ENCODE peak calls at places on chromosome 1, in nine cellular contexts. D is tibial artery, K is Peyer's patch, L is adrenal gland, T is left ventricle myocardium inferior, B is colonic mucosa, P is NT2/D1, A is heart right ventricle, V is A549. X is an unnamed sample. For H3K4me1, the result is how much of the 10 kb centered on the place peaks cover.

GRCh38 chr1:246724001-246724724 is at the start of gene SCCPDH:
- DNase-seq in D (peak), K (peak), L (peak), T (peak), B (peak), P (peak), A (peak), V (peak), X (peak)

GRCh38 chr1:242129103-242129502 is 130.2 kb upstream of the MAP1LC3C start:
- DNase-seq in D (no peak), K (no peak), L (no peak), T (no peak), B (no peak), P (peak), A (no peak), V (peak), X (no peak)

GRCh38 chr1:228721407-228721806 is 13.9 kb upstream of the RHOU start:
- DNase-seq in D (no peak), K (no peak), L (no peak), T (no peak), B (no peak), P (no peak), A (no peak), V (no peak), X (peak)

GRCh38 chr1:113388621-113389355 is 1.5 kb upstream of the MAGI3 start:
- DNase-seq in D (no peak), K (no peak), L (peak), T (no peak), B (peak), P (no peak), A (peak), V (peak), X (peak)

GRCh38 chr1:228825840-228826484 is 90.7 kb downstream of the RHOU start:
- DNase-seq in D (no peak), K (no peak), L (no peak), T (no peak), B (no peak), P (no peak), A (no peak), V (no peak), X (no peak)

GRCh38 chr1:51303751-51304196 is 26.6 kb downstream of the TTC39A start:
- DNase-seq in D (no peak), K (no peak), L (no peak), T (no peak), B (no peak), P (no peak), A (no peak), V (no peak), X (no peak)

GRCh38 chr1:6686294-6686693 is 15.3 kb downstream of the DNAJC11 start:
- DNase-seq in D (no peak), K (no peak), L (no peak), T (no peak), B (no peak), P (no peak), A (peak), V (no peak), X (no peak)

GRCh38 chr1:209655832-209656231 is 3.6 kb upstream of the LAMB3 start:
- DNase-seq in D (no peak), K (no peak), L (no peak), T (no peak), B (peak), P (no peak), A (no peak), V (no peak), X (peak)

GRCh38 chr1:3611170-3612019 is at the start of gene MEGF6:
- DNase-seq in D (no peak), K (peak), L (peak), T (peak), B (peak), P (peak), A (peak), V (peak), X (peak)

GRCh38 chr1:206687915-206688442 is 3.3 kb downstream of the MAPKAPK2 start:
- DNase-seq in D (no peak), K (no peak), L (no peak), T (no peak), B (no peak), P (peak), A (no peak), V (no peak), X (no peak)

GRCh38 chr1:159929155-159930051 is 4.1 kb upstream of the TAGLN2 start:
- DNase-seq in D (no peak), K (no peak), L (peak), T (no peak), B (no peak), P (no peak), A (no peak), V (no peak), X (no peak)

GRCh38 chr1:160662888-160663287 is 16.0 kb upstream of the SLAMF1 start:
- DNase-seq in D (no peak), K (no peak), L (no peak), T (no peak), B (no peak), P (no peak), A (no peak), V (no peak), X (no peak)

GRCh38 chr1:16721871-16722641 is 18.3 kb upstream of the RNU1-4 start:
- DNase-seq in D (no peak), K (no peak), L (no peak), T (no peak), B (no peak), P (no peak), A (no peak), V (no peak), X (no peak)

GRCh38 chr1:227759345-227760300 is 24.4 kb downstream of the SNAP47 start:
- DNase-seq in D (no peak), K (no peak), L (no peak), T (peak), B (no peak), P (no peak), A (peak), V (no peak), X (no peak)

GRCh38 chr1:14168663-14169062 is 429.8 kb upstream of the KAZN start:
- DNase-seq in D (no peak), K (no peak), L (no peak), T (no peak), B (no peak), P (no peak), A (no peak), V (no peak), X (no peak)

GRCh38 chr1:52660807-52661206 is 27.8 kb downstream of the SHISAL2A start:
- DNase-seq in D (no peak), K (no peak), L (no peak), T (no peak), B (no peak), P (no peak), A (no peak), V (no peak), X (no peak)

GRCh38 chr1:147168626-147169058 is 3.6 kb downstream of the PRKAB2 start:
- DNase-seq in D (no peak), K (no peak), L (peak), T (no peak), B (peak), P (no peak), A (no peak), V (no peak), X (peak)

GRCh38 chr1:115456441-115456961 is 118.5 kb upstream of the NGF start:
- DNase-seq in D (no peak), K (no peak), L (no peak), T (no peak), B (no peak), P (no peak), A (no peak), V (no peak), X (no peak)

GRCh38 chr1:115450641-115451040 is 112.6 kb upstream of the NGF start:
- DNase-seq in D (no peak), K (no peak), L (no peak), T (no peak), B (no peak), P (no peak), A (no peak), V (no peak), X (no peak)

GRCh38 chr1:115453666-115454065 is 115.6 kb upstream of the NGF start:
- DNase-seq in D (no peak), K (no peak), L (no peak), T (no peak), B (no peak), P (no peak), A (no peak), V (no peak), X (no peak)

GRCh38 chr1:115454835-115455511 is 116.9 kb upstream of the NGF start:
- DNase-seq in D (no peak), K (no peak), L (no peak), T (peak), B (no peak), P (no peak), A (peak), V (no peak), X (no peak)

GRCh38 chr1:115452600-115453329 is 114.7 kb upstream of the NGF start:
- DNase-seq in D (no peak), K (no peak), L (no peak), T (no peak), B (no peak), P (no peak), A (no peak), V (no peak), X (no peak)
- H3K4me3 ChIP-seq in D (no peak), K (no peak), L (no peak), T (no peak), B (no peak), P (no peak), A (no peak), V (no peak), X (no peak)

GRCh38 chr1:226402615-226403521 is 5.0 kb downstream of the PARP1 start:
- DNase-seq in D (no peak), K (no peak), L (no peak), T (no peak), B (no peak), P (no peak), A (no peak), V (no peak), X (no peak)
- H3K4me1 ChIP-seq in D (under half), K (under half), L (under half), T (half or more), B (under half), P (under half), A (half or more), V (under half), X (under half)

GRCh38 chr1:66351474-66351873 is 182.5 kb upstream of the SGIP1 start:
- DNase-seq in D (no peak), K (no peak), L (no peak), T (no peak), B (no peak), P (no peak), A (no peak), V (no peak), X (no peak)
- H3K4me3 ChIP-seq in D (no peak), K (no peak), L (no peak), T (no peak), B (no peak), P (no peak), A (no peak), V (no peak), X (no peak)

GRCh38 chr1:207887542-207887941 is 23.4 kb downstream of the CD34 start:
- DNase-seq in D (no peak), K (no peak), L (no peak), T (no peak), B (no peak), P (no peak), A (no peak), V (no peak), X (no peak)
- H3K4me1 ChIP-seq in D (under half), K (under half), L (under half), T (half or more), B (under half), P (under half), A (half or more), V (under half), X (under half)

GRCh38 chr1:230459463-230459862 is 33.3 kb upstream of the PGBD5 start:
- DNase-seq in D (no peak), K (no peak), L (no peak), T (no peak), B (no peak), P (no peak), A (no peak), V (no peak), X (peak)
- H3K4me3 ChIP-seq in D (no peak), K (no peak), L (no peak), T (no peak), B (no peak), P (no peak), A (no peak), V (no peak), X (no peak)

GRCh38 chr1:25134801-25135585 is 97.3 kb downstream of the SYF2 start:
- DNase-seq in D (no peak), K (no peak), L (no peak), T (no peak), B (no peak), P (no peak), A (no peak), V (no peak), X (no peak)

GRCh38 chr1:25134307-25134706 is 98.0 kb downstream of the SYF2 start:
- DNase-seq in D (no peak), K (no peak), L (no peak), T (no peak), B (no peak), P (no peak), A (no peak), V (no peak), X (no peak)

GRCh38 chr1:25137106-25137505 is 95.2 kb downstream of the SYF2 start:
- DNase-seq in D (no peak), K (no peak), L (no peak), T (no peak), B (no peak), P (no peak), A (no peak), V (no peak), X (no peak)

GRCh38 chr1:25137521-25138395 is 94.5 kb downstream of the SYF2 start:
- DNase-seq in D (no peak), K (no peak), L (no peak), T (no peak), B (no peak), P (no peak), A (no peak), V (no peak), X (no peak)

DNA sequence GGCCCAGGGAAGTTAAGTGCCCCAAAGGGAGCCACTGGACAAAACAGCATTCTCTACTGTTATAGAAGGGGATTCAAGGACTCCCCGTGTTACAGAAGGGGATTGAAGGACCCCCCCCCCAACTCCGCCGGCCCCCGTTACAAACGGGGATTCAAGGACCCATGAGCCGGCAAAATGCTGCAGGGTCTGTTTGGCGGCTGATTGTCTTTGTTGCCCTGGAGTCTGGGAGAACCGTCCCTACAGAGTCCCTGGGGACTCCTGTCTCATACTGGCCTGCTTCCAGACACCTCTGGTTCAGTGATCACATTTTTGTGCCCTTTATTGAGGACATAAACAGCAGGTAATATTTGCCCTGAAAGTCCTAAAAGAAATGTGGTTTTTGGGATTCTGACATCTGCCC is 96.4 kb downstream of the SYF2 start:
- DNase-seq in D (no peak), K (no peak), L (no peak), T (no peak), B (no peak), P (no peak), A (no peak), V (no peak), X (no peak)
- H3K4me1 ChIP-seq in D (under half), K (under half), L (under half), T (under half), B (under half), P (under half), A (under half), V (under half), X (under half)

GRCh38 chr1:12166834-12167492 is at the start of gene TNFRSF1B:
- DNase-seq in D (no peak), K (peak), L (peak), T (peak), B (peak), P (no peak), A (peak), V (peak), X (peak)

GRCh38 chr1:12167493-12168429 is 970 bp downstream of the TNFRSF1B start:
- DNase-seq in D (no peak), K (peak), L (no peak), T (no peak), B (no peak), P (no peak), A (no peak), V (no peak), X (no peak)

GRCh38 chr1:12169442-12170135 is 2.8 kb downstream of the TNFRSF1B start:
- DNase-seq in D (no peak), K (no peak), L (no peak), T (no peak), B (no peak), P (no peak), A (no peak), V (no peak), X (no peak)

GRCh38 chr1:12170263-12170671 is 3.5 kb downstream of the TNFRSF1B start:
- DNase-seq in D (no peak), K (no peak), L (no peak), T (no peak), B (no peak), P (no peak), A (no peak), V (no peak), X (peak)

GRCh38 chr1:12168451-12169160 is 1.8 kb downstream of the TNFRSF1B start:
- DNase-seq in D (no peak), K (no peak), L (no peak), T (no peak), B (no peak), P (no peak), A (peak), V (no peak), X (no peak)
- H3K4me3 ChIP-seq in D (peak), K (peak), L (no peak), T (peak), B (peak), P (no peak), A (peak), V (no peak), X (no peak)

GRCh38 chr1:21897844-21898243 is 39.3 kb downstream of the HSPG2 start:
- DNase-seq in D (no peak), K (no peak), L (no peak), T (no peak), B (no peak), P (no peak), A (no peak), V (no peak), X (no peak)

GRCh38 chr1:21896026-21896425 is 41.1 kb downstream of the HSPG2 start:
- DNase-seq in D (no peak), K (no peak), L (no peak), T (no peak), B (no peak), P (no peak), A (no peak), V (no peak), X (no peak)

GRCh38 chr1:21898326-21899155 is 38.6 kb downstream of the HSPG2 start:
- DNase-seq in D (peak), K (no peak), L (no peak), T (peak), B (no peak), P (no peak), A (no peak), V (no peak), X (no peak)

GRCh38 chr1:21899267-21899810 is 37.8 kb downstream of the HSPG2 start:
- DNase-seq in D (no peak), K (no peak), L (no peak), T (no peak), B (no peak), P (no peak), A (no peak), V (no peak), X (no peak)

GRCh38 chr1:21896652-21897532 is 40.2 kb downstream of the HSPG2 start:
- DNase-seq in D (peak), K (no peak), L (peak), T (peak), B (peak), P (no peak), A (peak), V (no peak), X (peak)
- H3K4me1 ChIP-seq in D (half or more), K (half or more), L (half or more), T (half or more), B (under half), P (under half), A (half or more), V (under half), X (under half)

DNA sequence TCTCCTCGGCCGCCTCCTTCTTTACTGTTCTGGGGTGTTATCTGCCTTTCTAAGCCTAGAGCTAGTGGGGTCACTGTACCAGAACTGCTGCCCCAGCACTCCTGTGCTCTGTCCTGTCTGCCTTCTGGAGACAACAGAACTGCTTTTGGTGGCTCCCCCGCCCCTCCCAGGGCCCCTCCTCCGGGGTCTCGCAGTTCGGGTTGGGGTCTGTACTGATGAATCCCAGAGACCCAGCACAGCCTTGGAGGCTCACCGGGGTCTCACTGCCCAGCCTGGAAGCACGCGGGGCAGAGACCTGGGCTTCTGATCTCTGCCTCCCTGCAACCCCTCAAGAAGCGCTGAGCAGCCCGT is 3.2 kb upstream of the PLEKHA6 start:
- DNase-seq in D (no peak), K (no peak), L (no peak), T (no peak), B (no peak), P (no peak), A (no peak), V (no peak), X (no peak)
- H3K4me3 ChIP-seq in D (peak), K (peak), L (no peak), T (peak), B (peak), P (peak), A (peak), V (no peak), X (no peak)